ENCODE peak calls at places on chromosomes 3 and 15, in ten cellular contexts. One of them, this sample, is unnamed.

GRCh38 chr3:169241575-169241927 is 422.0 kb downstream of the MECOM start:
- DNase-seq in brain microvascular endothelial cell: no peak
- DNase-seq in CD8-positive, alpha-beta T cell: no peak
- DNase-seq in neural progenitor cell: no peak
- DNase-seq in epithelial cell of esophagus: peak
- DNase-seq in hypothalamus: no peak
- DNase-seq in GM10248: no peak
- DNase-seq in aorta: no peak
- DNase-seq in HL-60: no peak
- DNase-seq in cardiac muscle cell: peak
- DNase-seq in this sample: no peak

GRCh38 chr15:40333922-40334492 is 6.7 kb downstream of the CCDC9B start:
- DNase-seq in HL-60: peak
- DNase-seq in hypothalamus: peak
- DNase-seq in epithelial cell of esophagus: peak
- DNase-seq in brain microvascular endothelial cell: peak
- DNase-seq in CD8-positive, alpha-beta T cell: no peak
- DNase-seq in GM10248: peak
- DNase-seq in aorta: peak
- DNase-seq in cardiac muscle cell: peak
- DNase-seq in neural progenitor cell: no peak
- DNase-seq in this sample: no peak

GRCh38 chr3:168002786-168003368 is 92.8 kb downstream of the GOLIM4 start:
- DNase-seq in hypothalamus: no peak
- DNase-seq in neural progenitor cell: no peak
- DNase-seq in GM10248: no peak
- DNase-seq in HL-60: no peak
- DNase-seq in brain microvascular endothelial cell: peak
- DNase-seq in aorta: no peak
- DNase-seq in CD8-positive, alpha-beta T cell: no peak
- DNase-seq in epithelial cell of esophagus: peak
- DNase-seq in cardiac muscle cell: peak
- DNase-seq in this sample: no peak

GRCh38 chr3:78754066-78754743 is 1013.6 kb downstream of the ROBO1 start:
- DNase-seq in HL-60: no peak
- DNase-seq in hypothalamus: no peak
- DNase-seq in epithelial cell of esophagus: peak
- DNase-seq in GM10248: no peak
- DNase-seq in CD8-positive, alpha-beta T cell: no peak
- DNase-seq in brain microvascular endothelial cell: peak
- DNase-seq in aorta: no peak
- DNase-seq in neural progenitor cell: peak
- DNase-seq in cardiac muscle cell: peak
- DNase-seq in this sample: no peak

GRCh38 chr15:84821501-84822021 is 4.4 kb downstream of the ALPK3 start:
- DNase-seq in GM10248: no peak
- DNase-seq in hypothalamus: no peak
- DNase-seq in cardiac muscle cell: peak
- DNase-seq in HL-60: no peak
- DNase-seq in aorta: no peak
- DNase-seq in CD8-positive, alpha-beta T cell: no peak
- DNase-seq in neural progenitor cell: no peak
- DNase-seq in epithelial cell of esophagus: no peak
- DNase-seq in brain microvascular endothelial cell: no peak
- DNase-seq in this sample: no peak

GRCh38 chr15:99324082-99324620 is 72.9 kb downstream of the LRRC28 start:
- DNase-seq in hypothalamus: no peak
- DNase-seq in cardiac muscle cell: peak
- DNase-seq in CD8-positive, alpha-beta T cell: no peak
- DNase-seq in epithelial cell of esophagus: peak
- DNase-seq in HL-60: no peak
- DNase-seq in neural progenitor cell: no peak
- DNase-seq in brain microvascular endothelial cell: peak
- DNase-seq in aorta: no peak
- DNase-seq in GM10248: no peak
- DNase-seq in this sample: no peak

GRCh38 chr3:21188459-21188858 is 562.6 kb downstream of the ZNF385D start:
- DNase-seq in GM10248: no peak
- DNase-seq in cardiac muscle cell: no peak
- DNase-seq in epithelial cell of esophagus: no peak
- DNase-seq in hypothalamus: no peak
- DNase-seq in CD8-positive, alpha-beta T cell: no peak
- DNase-seq in HL-60: no peak
- DNase-seq in neural progenitor cell: peak
- DNase-seq in aorta: no peak
- DNase-seq in brain microvascular endothelial cell: no peak
- DNase-seq in this sample: no peak

GRCh38 chr3:105688821-105689220 is 180.0 kb downstream of the CBLB start:
- DNase-seq in neural progenitor cell: no peak
- DNase-seq in GM10248: no peak
- DNase-seq in CD8-positive, alpha-beta T cell: no peak
- DNase-seq in epithelial cell of esophagus: no peak
- DNase-seq in brain microvascular endothelial cell: no peak
- DNase-seq in hypothalamus: no peak
- DNase-seq in HL-60: no peak
- DNase-seq in cardiac muscle cell: peak
- DNase-seq in aorta: no peak
- DNase-seq in this sample: no peak

GRCh38 chr15:60374628-60375081 is 23.1 kb downstream of the ANXA2 start:
- DNase-seq in CD8-positive, alpha-beta T cell: no peak
- DNase-seq in GM10248: no peak
- DNase-seq in aorta: peak
- DNase-seq in brain microvascular endothelial cell: peak
- DNase-seq in cardiac muscle cell: peak
- DNase-seq in HL-60: no peak
- DNase-seq in epithelial cell of esophagus: peak
- DNase-seq in hypothalamus: no peak
- DNase-seq in neural progenitor cell: peak
- DNase-seq in this sample: no peak

GRCh38 chr15:68542771-68543544 is 35.8 kb upstream of the CORO2B start:
- DNase-seq in epithelial cell of esophagus: peak
- DNase-seq in neural progenitor cell: no peak
- DNase-seq in aorta: no peak
- DNase-seq in brain microvascular endothelial cell: peak
- DNase-seq in hypothalamus: no peak
- DNase-seq in HL-60: no peak
- DNase-seq in CD8-positive, alpha-beta T cell: no peak
- DNase-seq in GM10248: no peak
- DNase-seq in cardiac muscle cell: peak
- DNase-seq in this sample: no peak

GRCh38 chr3:107845355-107846281 is 245.2 kb downstream of the CD47 start:
- DNase-seq in brain microvascular endothelial cell: peak
- DNase-seq in cardiac muscle cell: peak
- DNase-seq in neural progenitor cell: no peak
- DNase-seq in HL-60: no peak
- DNase-seq in aorta: no peak
- DNase-seq in CD8-positive, alpha-beta T cell: no peak
- DNase-seq in hypothalamus: no peak
- DNase-seq in epithelial cell of esophagus: peak
- DNase-seq in GM10248: no peak
- DNase-seq in this sample: no peak

GRCh38 chr3:178001670-178002101 is 534.5 kb upstream of the KCNMB2 start:
- DNase-seq in CD8-positive, alpha-beta T cell: no peak
- DNase-seq in hypothalamus: no peak
- DNase-seq in cardiac muscle cell: peak
- DNase-seq in neural progenitor cell: no peak
- DNase-seq in epithelial cell of esophagus: no peak
- DNase-seq in brain microvascular endothelial cell: no peak
- DNase-seq in GM10248: peak
- DNase-seq in aorta: no peak
- DNase-seq in HL-60: peak
- DNase-seq in this sample: no peak

GRCh38 chr3:179613807-179614206 is 9.2 kb downstream of the NDUFB5 start:
- DNase-seq in GM10248: no peak
- DNase-seq in epithelial cell of esophagus: no peak
- DNase-seq in brain microvascular endothelial cell: peak
- DNase-seq in aorta: no peak
- DNase-seq in hypothalamus: no peak
- DNase-seq in CD8-positive, alpha-beta T cell: no peak
- DNase-seq in neural progenitor cell: no peak
- DNase-seq in HL-60: no peak
- DNase-seq in cardiac muscle cell: peak
- DNase-seq in this sample: no peak

GRCh38 chr3:148074916-148075315 is 622.8 kb upstream of the AGTR1 start:
- DNase-seq in GM10248: no peak
- DNase-seq in neural progenitor cell: no peak
- DNase-seq in HL-60: no peak
- DNase-seq in cardiac muscle cell: no peak
- DNase-seq in hypothalamus: no peak
- DNase-seq in brain microvascular endothelial cell: no peak
- DNase-seq in epithelial cell of esophagus: no peak
- DNase-seq in CD8-positive, alpha-beta T cell: no peak
- DNase-seq in aorta: no peak
- DNase-seq in this sample: no peak

GRCh38 chr3:52181543-52181942 is 16.4 kb upstream of the ALAS1 start:
- DNase-seq in aorta: peak
- DNase-seq in cardiac muscle cell: peak
- DNase-seq in neural progenitor cell: no peak
- DNase-seq in hypothalamus: no peak
- DNase-seq in brain microvascular endothelial cell: no peak
- DNase-seq in GM10248: no peak
- DNase-seq in epithelial cell of esophagus: peak
- DNase-seq in HL-60: no peak
- DNase-seq in CD8-positive, alpha-beta T cell: no peak
- DNase-seq in this sample: no peak

GRCh38 chr3:171162986-171163723 is 136.6 kb upstream of the SLC2A2 start:
- DNase-seq in CD8-positive, alpha-beta T cell: no peak
- DNase-seq in cardiac muscle cell: peak
- DNase-seq in neural progenitor cell: peak
- DNase-seq in GM10248: peak
- DNase-seq in epithelial cell of esophagus: no peak
- DNase-seq in hypothalamus: no peak
- DNase-seq in aorta: no peak
- DNase-seq in brain microvascular endothelial cell: peak
- DNase-seq in HL-60: peak
- DNase-seq in this sample: no peak

GRCh38 chr15:74612677-74613076 is 3.0 kb upstream of the CLK3 start:
- DNase-seq in GM10248: no peak
- DNase-seq in HL-60: no peak
- DNase-seq in hypothalamus: no peak
- DNase-seq in cardiac muscle cell: no peak
- DNase-seq in CD8-positive, alpha-beta T cell: no peak
- DNase-seq in brain microvascular endothelial cell: no peak
- DNase-seq in neural progenitor cell: no peak
- DNase-seq in epithelial cell of esophagus: no peak
- DNase-seq in aorta: no peak
- DNase-seq in this sample: no peak

GRCh38 chr3:126524429-126524988 is 554 bp downstream of the CHST13 start:
- DNase-seq in epithelial cell of esophagus: no peak
- DNase-seq in hypothalamus: no peak
- DNase-seq in GM10248: no peak
- DNase-seq in HL-60: no peak
- DNase-seq in brain microvascular endothelial cell: no peak
- DNase-seq in neural progenitor cell: no peak
- DNase-seq in aorta: peak
- DNase-seq in CD8-positive, alpha-beta T cell: no peak
- DNase-seq in cardiac muscle cell: no peak
- DNase-seq in this sample: no peak

GRCh38 chr3:110126065-110126464 is 788.7 kb upstream of the DPPA4 start:
- DNase-seq in brain microvascular endothelial cell: peak
- DNase-seq in CD8-positive, alpha-beta T cell: no peak
- DNase-seq in epithelial cell of esophagus: peak
- DNase-seq in cardiac muscle cell: peak
- DNase-seq in aorta: no peak
- DNase-seq in GM10248: no peak
- DNase-seq in neural progenitor cell: no peak
- DNase-seq in HL-60: no peak
- DNase-seq in hypothalamus: no peak
- DNase-seq in this sample: no peak

GRCh38 chr3:43637702-43638101 is 15.9 kb upstream of the ANO10 start:
- DNase-seq in epithelial cell of esophagus: no peak
- DNase-seq in GM10248: no peak
- DNase-seq in hypothalamus: no peak
- DNase-seq in brain microvascular endothelial cell: no peak
- DNase-seq in aorta: no peak
- DNase-seq in neural progenitor cell: no peak
- DNase-seq in cardiac muscle cell: no peak
- DNase-seq in CD8-positive, alpha-beta T cell: no peak
- DNase-seq in HL-60: no peak
- DNase-seq in this sample: no peak

GRCh38 chr3:17136251-17136721 is 251.5 kb downstream of the PLCL2 start:
- DNase-seq in aorta: no peak
- DNase-seq in neural progenitor cell: peak
- DNase-seq in epithelial cell of esophagus: no peak
- DNase-seq in GM10248: no peak
- DNase-seq in brain microvascular endothelial cell: no peak
- DNase-seq in cardiac muscle cell: no peak
- DNase-seq in CD8-positive, alpha-beta T cell: no peak
- DNase-seq in HL-60: no peak
- DNase-seq in hypothalamus: no peak
- DNase-seq in this sample: no peak

GRCh38 chr3:171901615-171902312 is 58.6 kb downstream of the TMEM212 start:
- DNase-seq in epithelial cell of esophagus: no peak
- DNase-seq in aorta: no peak
- DNase-seq in cardiac muscle cell: no peak
- DNase-seq in brain microvascular endothelial cell: no peak
- DNase-seq in hypothalamus: no peak
- DNase-seq in HL-60: no peak
- DNase-seq in GM10248: no peak
- DNase-seq in neural progenitor cell: no peak
- DNase-seq in CD8-positive, alpha-beta T cell: no peak
- DNase-seq in this sample: no peak

GRCh38 chr3:139653582-139653981 is 24.2 kb downstream of the NMNAT3 start:
- DNase-seq in cardiac muscle cell: no peak
- DNase-seq in GM10248: no peak
- DNase-seq in epithelial cell of esophagus: peak
- DNase-seq in HL-60: no peak
- DNase-seq in brain microvascular endothelial cell: no peak
- DNase-seq in hypothalamus: no peak
- DNase-seq in aorta: no peak
- DNase-seq in CD8-positive, alpha-beta T cell: no peak
- DNase-seq in neural progenitor cell: no peak
- DNase-seq in this sample: no peak

GRCh38 chr3:169104972-169105371 is 558.5 kb downstream of the MECOM start:
- DNase-seq in HL-60: no peak
- DNase-seq in aorta: no peak
- DNase-seq in GM10248: no peak
- DNase-seq in cardiac muscle cell: peak
- DNase-seq in epithelial cell of esophagus: peak
- DNase-seq in CD8-positive, alpha-beta T cell: no peak
- DNase-seq in brain microvascular endothelial cell: peak
- DNase-seq in hypothalamus: no peak
- DNase-seq in neural progenitor cell: no peak
- DNase-seq in this sample: no peak

GRCh38 chr15:77642793-77643430 is 10.2 kb upstream of the LINGO1 start:
- DNase-seq in neural progenitor cell: no peak
- DNase-seq in brain microvascular endothelial cell: no peak
- DNase-seq in cardiac muscle cell: no peak
- DNase-seq in GM10248: no peak
- DNase-seq in hypothalamus: no peak
- DNase-seq in aorta: no peak
- DNase-seq in HL-60: no peak
- DNase-seq in CD8-positive, alpha-beta T cell: no peak
- DNase-seq in epithelial cell of esophagus: peak
- DNase-seq in this sample: no peak

GRCh38 chr3:176362191-176362731 is 835.0 kb downstream of the TBL1XR1 start:
- DNase-seq in cardiac muscle cell: no peak
- DNase-seq in brain microvascular endothelial cell: no peak
- DNase-seq in CD8-positive, alpha-beta T cell: no peak
- DNase-seq in neural progenitor cell: peak
- DNase-seq in hypothalamus: no peak
- DNase-seq in HL-60: no peak
- DNase-seq in epithelial cell of esophagus: no peak
- DNase-seq in aorta: peak
- DNase-seq in GM10248: no peak
- DNase-seq in this sample: peak

GRCh38 chr3:31432897-31433678 is 99.6 kb upstream of the STT3B start:
- DNase-seq in cardiac muscle cell: no peak
- DNase-seq in brain microvascular endothelial cell: no peak
- DNase-seq in epithelial cell of esophagus: peak
- DNase-seq in CD8-positive, alpha-beta T cell: no peak
- DNase-seq in GM10248: no peak
- DNase-seq in HL-60: no peak
- DNase-seq in neural progenitor cell: no peak
- DNase-seq in aorta: no peak
- DNase-seq in hypothalamus: no peak
- DNase-seq in this sample: no peak

GRCh38 chr3:79551997-79552396 is 215.8 kb downstream of the ROBO1 start:
- DNase-seq in GM10248: no peak
- DNase-seq in CD8-positive, alpha-beta T cell: no peak
- DNase-seq in epithelial cell of esophagus: no peak
- DNase-seq in brain microvascular endothelial cell: no peak
- DNase-seq in neural progenitor cell: no peak
- DNase-seq in aorta: no peak
- DNase-seq in HL-60: no peak
- DNase-seq in hypothalamus: no peak
- DNase-seq in cardiac muscle cell: no peak
- DNase-seq in this sample: no peak